ENCODE peak calls at places on chromosomes 5 and 9, in eight cellular contexts. N is HCT116, T is HepG2, Q is K562, L is left lung, F is upper lobe of right lung, O is aorta, C is A549. E is an unnamed sample.

GRCh38 chr5:52452098-52452497 is 335.6 kb upstream of the ITGA1 start:
- ATAC-seq in N (no peak), T (no peak), Q (no peak), L (no peak), F (no peak), O (no peak), C (no peak), E (no peak)

GRCh38 chr5:82295144-82295543 is 17.0 kb upstream of the RPS23 start:
- ATAC-seq in N (no peak), T (no peak), Q (peak; percentile 46), L (no peak), F (no peak), O (no peak), C (no peak), E (no peak)

GRCh38 chr5:92378961-92379611 is 996.0 kb upstream of the ARRDC3 start:
- ATAC-seq in N (no peak), T (peak; percentile 31), Q (no peak), L (no peak), F (no peak), O (no peak), C (peak; percentile 76), E (no peak)

GRCh38 chr9:4068449-4068848 is 231.4 kb downstream of the GLIS3 start:
- ATAC-seq in N (no peak), T (peak; percentile 90), Q (no peak), L (no peak), F (no peak), O (no peak), C (no peak), E (no peak)

GRCh38 chr9:77848897-77849296 is 182.7 kb downstream of the GNAQ start:
- ATAC-seq in N (no peak), T (no peak), Q (no peak), L (peak; percentile 85), F (peak; percentile 85), O (peak; percentile 91), C (peak; percentile 87), E (peak; percentile 94)

GRCh38 chr5:171442287-171443042 is 23.0 kb downstream of the FGF18 start:
- ATAC-seq in N (no peak), T (no peak), Q (peak; percentile 65), L (peak; percentile 12), F (no peak), O (no peak), C (no peak), E (no peak)

GRCh38 chr9:27394154-27394825 is 97.3 kb upstream of the EQTN start:
- ATAC-seq in N (no peak), T (no peak), Q (no peak), L (peak; percentile 89), F (peak; percentile 80), O (peak; percentile 75), C (no peak), E (peak; percentile 22)

GRCh38 chr9:99573052-99573451 is 248.6 kb upstream of the NR4A3 start:
- ATAC-seq in N (no peak), T (no peak), Q (no peak), L (no peak), F (no peak), O (no peak), C (no peak), E (no peak)

GRCh38 chr9:112308576-112308975 is 24.8 kb downstream of the PTBP3 start:
- ATAC-seq in N (no peak), T (peak; percentile 97), Q (peak; percentile 30), L (peak; percentile 69), F (no peak), O (no peak), C (no peak), E (no peak)

DNA sequence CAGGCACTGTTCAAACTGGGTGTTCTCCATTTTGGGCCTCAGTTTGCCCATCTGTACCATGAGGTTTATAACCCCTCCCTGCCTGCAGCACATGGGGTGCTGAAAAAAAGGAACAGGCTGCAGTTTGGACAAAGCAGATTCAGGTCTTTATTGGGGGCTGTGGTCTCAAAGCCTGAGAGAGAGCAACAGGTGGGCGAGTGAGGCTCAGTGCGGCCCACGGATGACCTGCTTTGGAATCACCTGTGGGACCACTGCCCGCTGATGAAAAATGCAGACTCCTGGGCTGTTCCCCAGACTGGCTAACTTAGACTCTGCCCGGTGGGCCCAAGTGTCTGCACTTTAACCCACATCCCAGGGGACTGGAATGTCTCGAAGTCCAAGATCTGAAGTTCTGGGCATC is 11.8 kb upstream of the DAB2IP start:
- ATAC-seq in N (no peak), T (no peak), Q (no peak), L (no peak), F (no peak), O (no peak), C (no peak), E (no peak)
- H3K4me1 ChIP-seq in N (peaks cover 16% of the 10 kb centered on the region), T (peaks cover 38% of the 10 kb centered on the region), Q (no peaks in the 10 kb centered on the region), L (peaks cover 8% of the 10 kb centered on the region), F (peaks cover 18% of the 10 kb centered on the region), O (no peaks in the 10 kb centered on the region), C (peaks cover 19% of the 10 kb centered on the region), E (peaks cover 16% of the 10 kb centered on the region)

DNA sequence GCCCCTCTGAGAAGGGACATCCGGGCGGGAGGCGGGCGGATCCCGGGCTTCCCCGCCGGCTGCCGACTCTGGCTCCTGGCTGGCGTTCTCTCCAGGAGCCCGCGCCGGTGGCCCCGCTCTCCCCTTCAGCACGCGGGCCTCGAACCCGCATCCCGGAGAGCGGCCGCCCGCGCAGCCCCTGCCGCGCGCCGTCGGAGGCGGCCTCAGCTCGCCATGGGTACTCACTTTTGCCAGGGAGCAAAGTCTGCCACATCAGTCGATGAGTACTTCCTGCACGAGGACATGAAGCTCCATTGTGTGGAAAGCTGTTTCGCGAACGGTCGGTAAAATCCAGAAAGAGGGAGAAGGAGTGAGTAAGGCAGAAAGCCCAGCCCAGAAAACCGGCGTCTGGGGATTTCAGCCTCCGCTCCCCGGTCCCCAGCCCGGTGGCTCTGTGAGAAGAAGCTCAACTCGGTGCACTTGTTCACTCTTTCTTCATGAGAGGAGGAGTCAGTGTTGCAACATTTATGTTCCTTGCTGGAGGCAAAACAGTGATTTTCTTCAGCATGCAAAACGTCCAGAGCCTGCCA is at the start of gene PRLR:
- ATAC-seq in N (no peak), T (peak; percentile 90), Q (no peak), L (peak; percentile 65), F (peak; percentile 66), O (peak; percentile 62), C (peak; percentile 54), E (peak; percentile 63)
- H3K4me1 ChIP-seq in N (no peaks in the 10 kb centered on the region), T (peaks cover 28% of the 10 kb centered on the region), Q (no peaks in the 10 kb centered on the region), L (peaks cover 13% of the 10 kb centered on the region), F (peaks cover 10% of the 10 kb centered on the region), O (peaks cover 3% of the 10 kb centered on the region), C (peaks cover 10% of the 10 kb centered on the region), E (peaks cover 15% of the 10 kb centered on the region)

DNA sequence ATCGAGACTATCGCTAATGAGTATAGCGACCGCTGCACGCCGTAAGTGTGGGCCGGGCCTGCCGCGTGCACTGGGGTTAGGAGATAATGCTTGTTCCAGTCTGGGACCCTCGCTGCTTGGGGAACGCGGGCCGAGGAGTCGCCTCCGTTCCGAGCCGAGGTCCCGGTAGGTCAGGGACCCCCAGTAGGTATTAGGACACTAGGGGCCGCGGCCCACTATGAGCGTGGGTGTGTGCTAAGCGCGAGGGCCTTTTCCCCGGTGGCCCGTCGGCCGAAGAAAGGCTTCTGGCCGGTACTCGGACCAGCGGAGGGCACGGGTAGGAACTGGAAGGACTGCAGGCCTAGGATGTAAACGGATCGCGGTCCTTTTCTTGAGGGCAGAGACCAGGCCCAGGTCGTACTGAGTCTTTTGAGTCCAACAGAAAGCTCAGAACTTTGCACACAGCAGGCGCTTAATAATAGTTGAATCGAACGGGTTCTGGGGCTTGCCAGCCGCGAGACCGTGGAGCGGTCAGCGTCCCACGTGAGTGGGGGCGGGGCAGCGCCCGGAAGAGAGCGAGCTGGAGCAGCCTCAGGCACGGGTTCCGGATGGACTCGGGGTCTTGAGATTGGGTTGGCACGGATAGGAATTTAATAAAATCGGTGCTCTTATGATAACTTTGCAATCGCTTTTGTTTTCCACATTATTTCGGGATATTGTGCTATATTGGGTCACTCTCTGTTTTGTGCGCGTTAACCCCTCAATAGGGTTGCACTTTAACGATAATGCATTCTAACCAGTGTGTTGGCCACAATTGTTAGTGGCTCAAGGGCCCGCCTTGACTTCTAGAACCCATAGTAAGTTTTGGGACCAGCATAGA is 733 bp downstream of the HSPA4 start:
- ATAC-seq in N (peak; percentile 49), T (peak; percentile 50), Q (peak; percentile 70), L (peak; percentile 76), F (peak; percentile 71), O (peak; percentile 73), C (peak; percentile 78), E (peak; percentile 12)
- H3K4me1 ChIP-seq in N (peaks cover 16% of the 10 kb centered on the region), T (peaks cover 76% of the 10 kb centered on the region), Q (peaks cover 32% of the 10 kb centered on the region), L (peaks cover 55% of the 10 kb centered on the region), F (peaks cover 53% of the 10 kb centered on the region), O (peaks cover 5% of the 10 kb centered on the region), C (peaks cover 61% of the 10 kb centered on the region), E (peaks cover 16% of the 10 kb centered on the region)

GRCh38 chr5:119273391-119273839 is 82.4 kb upstream of the TNFAIP8 start:
- ATAC-seq in N (no peak), T (no peak), Q (no peak), L (no peak), F (peak; percentile 4), O (no peak), C (no peak), E (no peak)
- H3K4me1 ChIP-seq in N (peaks cover 34% of the 10 kb centered on the region), T (peaks cover 44% of the 10 kb centered on the region), Q (peaks cover 41% of the 10 kb centered on the region), L (peaks cover 81% of the 10 kb centered on the region), F (peaks cover 34% of the 10 kb centered on the region), O (peaks cover 9% of the 10 kb centered on the region), C (peaks cover 61% of the 10 kb centered on the region), E (peaks cover 61% of the 10 kb centered on the region)

DNA sequence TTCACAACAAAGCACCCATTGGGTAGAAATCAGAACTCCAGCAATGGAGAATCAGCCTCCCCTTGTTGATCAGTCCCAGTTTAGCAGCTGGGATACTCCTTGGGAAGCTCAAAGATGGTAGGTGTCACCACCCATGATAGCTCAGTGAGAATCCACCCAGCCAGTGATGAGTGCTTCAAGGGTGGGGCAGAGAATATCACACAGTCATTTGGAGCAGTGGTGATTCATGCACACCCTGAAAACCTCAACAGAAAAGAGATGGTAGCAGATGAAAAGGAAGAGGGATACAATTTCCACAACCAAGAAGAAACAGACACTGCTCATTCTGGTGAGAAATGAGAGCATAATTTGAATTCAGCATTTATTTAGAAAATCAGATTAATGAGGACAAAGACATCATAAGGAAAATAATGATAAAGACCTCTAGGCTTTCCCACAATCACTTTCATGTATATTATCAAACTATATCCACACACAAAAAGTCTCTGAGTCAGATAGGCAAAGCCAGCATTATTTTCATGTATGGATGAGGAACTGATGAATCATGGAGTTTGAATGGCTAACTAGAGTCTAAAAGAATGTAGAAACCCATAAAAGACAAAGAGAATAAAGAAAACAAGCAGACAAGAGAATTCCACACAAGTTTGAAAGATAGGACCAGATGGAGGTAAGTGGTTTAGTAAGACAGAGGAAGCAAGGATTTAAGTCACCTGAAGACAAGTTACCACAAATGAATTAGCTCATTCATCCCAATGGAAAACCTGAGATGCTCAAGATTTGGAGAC is 82.9 kb downstream of the FEM1C start:
- ATAC-seq in N (peak; percentile 78), T (no peak), Q (no peak), L (peak; percentile 8), F (no peak), O (no peak), C (peak; percentile 89), E (peak; percentile 44)
- H3K4me1 ChIP-seq in N (peaks cover 25% of the 10 kb centered on the region), T (no peaks in the 10 kb centered on the region), Q (no peaks in the 10 kb centered on the region), L (peaks cover 13% of the 10 kb centered on the region), F (peaks cover 6% of the 10 kb centered on the region), O (no peaks in the 10 kb centered on the region), C (peaks cover 54% of the 10 kb centered on the region), E (peaks cover 8% of the 10 kb centered on the region)

E was measured in gastroesophageal sphincter.